ENCODE peak calls at places on chromosome X, in nine cellular contexts. I, L, M, O, C, F, P, Q and Y are unnamed samples.

GRCh38 chrX:56726609-56727008 is 2.4 kb upstream of the NBDY start:
- DNase-seq in I (no peak), L (no peak), M (peak; percentile 57), O (no peak), C (peak; percentile 45), F (peak; percentile 56), P (peak; percentile 6), Q (peak; percentile 64), Y (no peak)

GRCh38 chrX:85026170-85026569 is 22.5 kb downstream of the APOOL start:
- DNase-seq in I (no peak), L (no peak), M (no peak), O (no peak), C (no peak), F (no peak), P (no peak), Q (no peak), Y (no peak)

GRCh38 chrX:139200346-139200745 is 330.2 kb upstream of the F9 start:
- DNase-seq in I (no peak), L (no peak), M (no peak), O (no peak), C (no peak), F (no peak), P (no peak), Q (no peak), Y (no peak)

GRCh38 chrX:154749856-154750255 is 1.0 kb downstream of the GAB3 start:
- DNase-seq in I (no peak), L (no peak), M (peak; percentile 43), O (no peak), C (no peak), F (no peak), P (no peak), Q (no peak), Y (no peak)

GRCh38 chrX:132612990-132613564 is 124.2 kb upstream of the MBNL3 start:
- DNase-seq in I (peak; percentile 49), L (peak; percentile 23), M (peak; percentile 47), O (no peak), C (peak; percentile 33), F (peak; percentile 61), P (peak; percentile 12), Q (peak; percentile 20), Y (peak; percentile 21)

GRCh38 chrX:123732679-123733363 is at the start of gene THOC2:
- DNase-seq in I (peak; percentile 91), L (peak; percentile 81), M (peak; percentile 90), O (peak; percentile 69), C (peak; percentile 85), F (peak; percentile 84), P (peak; percentile 87), Q (peak; percentile 62), Y (peak; percentile 73)

GRCh38 chrX:99078301-99078700 is 1331.8 kb downstream of the PCDH19 start:
- DNase-seq in I (no peak), L (no peak), M (peak; percentile 68), O (no peak), C (no peak), F (no peak), P (no peak), Q (no peak), Y (no peak)

GRCh38 chrX:102887687-102888086 is 49.4 kb upstream of the RAB40AL start:
- DNase-seq in I (no peak), L (no peak), M (no peak), O (no peak), C (no peak), F (no peak), P (no peak), Q (no peak), Y (no peak)

GRCh38 chrX:78673256-78673655 is 14.1 kb upstream of the RTL3 start:
- DNase-seq in I (no peak), L (no peak), M (no peak), O (no peak), C (no peak), F (peak; percentile 30), P (no peak), Q (no peak), Y (no peak)

GRCh38 chrX:148049441-148049840 is 68.3 kb downstream of the FMR1NB start:
- DNase-seq in I (no peak), L (no peak), M (peak; percentile 33), O (no peak), C (peak; percentile 45), F (peak; percentile 56), P (no peak), Q (peak; percentile 35), Y (peak; percentile 42)

GRCh38 chrX:130171446-130172126 is at the start of gene RAB33A:
- DNase-seq in I (peak; percentile 44), L (peak; percentile 28), M (peak; percentile 36), O (peak; percentile 27), C (no peak), F (no peak), P (no peak), Q (peak; percentile 54), Y (peak; percentile 90)

GRCh38 chrX:153793291-153793690 is 884 bp downstream of the IDH3G start:
- DNase-seq in I (no peak), L (no peak), M (peak; percentile 25), O (no peak), C (peak; percentile 11), F (no peak), P (no peak), Q (no peak), Y (no peak)

GRCh38 chrX:85111347-85111746 is 107.7 kb downstream of the APOOL start:
- DNase-seq in I (no peak), L (no peak), M (no peak), O (no peak), C (no peak), F (peak; percentile 32), P (no peak), Q (peak; percentile 4), Y (no peak)

GRCh38 chrX:119062750-119063374 is 9.9 kb upstream of the CT47C1 start:
- DNase-seq in I (no peak), L (no peak), M (no peak), O (no peak), C (peak; percentile 74), F (peak; percentile 34), P (no peak), Q (no peak), Y (no peak)

GRCh38 chrX:103254921-103255455 is at the start of gene TCEAL8:
- DNase-seq in I (peak; percentile 89), L (peak; percentile 80), M (peak; percentile 84), O (peak; percentile 36), C (peak; percentile 94), F (peak; percentile 66), P (peak; percentile 79), Q (peak; percentile 51), Y (peak; percentile 49)

GRCh38 chrX:131626681-131627296 is 82.9 kb downstream of the OR13H1 start:
- DNase-seq in I (no peak), L (no peak), M (peak; percentile 35), O (no peak), C (peak; percentile 14), F (peak; percentile 32), P (no peak), Q (no peak), Y (peak; percentile 42)

GRCh38 chrX:48470833-48471118 is 716 bp upstream of the SLC38A5 start:
- DNase-seq in I (no peak), L (no peak), M (no peak), O (no peak), C (no peak), F (no peak), P (no peak), Q (no peak), Y (no peak)

GRCh38 chrX:32137525-32137924 is 1065.7 kb upstream of the FTHL17 start:
- DNase-seq in I (no peak), L (no peak), M (peak; percentile 0), O (no peak), C (peak; percentile 26), F (no peak), P (peak; percentile 3), Q (no peak), Y (peak; percentile 19)

GRCh38 chrX:130024127-130024526 is 41.7 kb downstream of the BCORL1 start:
- DNase-seq in I (peak; percentile 87), L (peak; percentile 83), M (peak; percentile 32), O (peak; percentile 71), C (peak; percentile 90), F (peak; percentile 43), P (peak; percentile 82), Q (peak; percentile 84), Y (peak; percentile 98)

GRCh38 chrX:9341305-9342201 is 123.3 kb upstream of the TBL1X start:
- DNase-seq in I (peak; percentile 82), L (peak; percentile 84), M (peak; percentile 89), O (peak; percentile 29), C (peak; percentile 47), F (peak; percentile 59), P (peak; percentile 67), Q (peak; percentile 76), Y (peak; percentile 43)

GRCh38 chrX:65588795-65589194 is 54.2 kb upstream of the LAS1L start:
- DNase-seq in I (no peak), L (no peak), M (no peak), O (no peak), C (no peak), F (no peak), P (no peak), Q (no peak), Y (no peak)
- H3K4me3 ChIP-seq in I (peak overlapping the region; percentile 42), L (no peak overlapping the region), M (no peak overlapping the region), O (no peak overlapping the region), C (no peak overlapping the region), F (no peak overlapping the region), P (no peak overlapping the region), Q (no peak overlapping the region), Y (no peak overlapping the region)

GRCh38 chrX:40152173-40152705 is 54.5 kb upstream of the BCOR start:
- DNase-seq in I (peak; percentile 59), L (no peak), M (peak; percentile 49), O (no peak), C (peak; percentile 11), F (peak; percentile 35), P (peak; percentile 19), Q (peak; percentile 32), Y (peak; percentile 85)
- H3K27me3 ChIP-seq in I (no peaks in the 10 kb centered on the region), L (no peaks in the 10 kb centered on the region), M (peaks cover 52% of the 10 kb centered on the region), O (no peaks in the 10 kb centered on the region), C (peaks cover 3% of the 10 kb centered on the region), F (no peaks in the 10 kb centered on the region), P (peaks cover 22% of the 10 kb centered on the region), Q (no peaks in the 10 kb centered on the region), Y (peaks cover 85% of the 10 kb centered on the region)

DNA sequence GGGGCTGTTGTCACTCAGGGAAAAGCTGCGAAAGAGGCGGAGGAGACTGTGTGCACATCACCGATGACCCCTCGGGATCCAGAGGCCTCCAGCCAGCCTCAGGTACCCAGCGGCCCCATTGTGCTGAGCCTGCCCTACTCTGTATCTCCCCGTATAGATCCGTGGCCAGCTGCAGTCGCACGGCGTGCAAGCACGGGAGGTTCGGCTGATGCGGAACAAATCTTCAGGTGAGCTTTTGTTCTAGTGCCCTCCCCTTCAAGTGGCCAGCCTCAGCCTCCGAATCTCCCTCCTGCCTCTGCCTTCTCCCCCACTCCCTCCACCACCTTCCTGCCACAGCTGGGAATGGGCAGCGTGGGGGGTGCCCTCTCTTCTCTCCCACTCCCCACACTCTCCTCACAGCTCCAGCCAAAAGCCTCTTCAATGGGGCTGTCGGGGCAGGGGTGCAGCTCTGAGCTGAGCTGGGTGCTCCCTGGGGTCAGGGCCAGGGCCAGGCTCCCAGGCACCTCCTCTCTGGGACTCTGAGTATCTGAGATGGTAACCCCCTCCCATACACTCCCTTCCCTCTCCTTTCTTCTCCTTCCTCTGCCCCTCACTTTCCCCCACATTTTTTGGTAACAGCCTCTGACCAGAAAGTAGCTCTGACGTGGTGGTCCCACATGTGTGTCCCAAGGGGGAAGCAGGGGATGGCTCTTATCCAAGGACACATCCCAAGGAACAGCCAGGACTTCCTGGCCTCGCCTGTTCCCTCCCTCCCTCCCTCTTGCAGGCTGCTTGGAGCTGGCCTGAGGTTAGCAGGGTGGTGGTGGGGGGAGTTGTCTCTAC is 20.4 kb upstream of the UBA1 start:
- DNase-seq in I (no peak), L (no peak), M (no peak), O (no peak), C (no peak), F (no peak), P (no peak), Q (no peak), Y (peak; percentile 24)
- H3K36me3 ChIP-seq in I (peaks cover 77% of the 10 kb centered on the region), L (no peaks in the 10 kb centered on the region), M (peaks cover 68% of the 10 kb centered on the region), O (peaks cover 66% of the 10 kb centered on the region), C (no peaks in the 10 kb centered on the region), F (peaks cover 15% of the 10 kb centered on the region), P (peaks cover 70% of the 10 kb centered on the region), Q (peaks cover 62% of the 10 kb centered on the region), Y (peaks cover 10% of the 10 kb centered on the region)

GRCh38 chrX:16177260-16177659 is 10.0 kb downstream of the MAGEB17 start:
- DNase-seq in I (no peak), L (no peak), M (no peak), O (no peak), C (no peak), F (no peak), P (no peak), Q (no peak), Y (no peak)
- H3K4me3 ChIP-seq in I (no peak overlapping the region), L (no peak overlapping the region), M (no peak overlapping the region), O (no peak overlapping the region), C (no peak overlapping the region), F (no peak overlapping the region), P (no peak overlapping the region), Q (no peak overlapping the region), Y (no peak overlapping the region)